ENCODE peak calls at places on chromosomes 6 and 20, in nine cellular contexts. E is CD8-positive, alpha-beta T cell; M is dorsolateral prefrontal cortex; A is upper lobe of left lung; V is left lung; S is A549; Y is cardiac fibroblast; D is colonic mucosa; Z is mammary epithelial cell. Q is an unnamed sample.

GRCh38 chr20:62178316-62179161 is 4.3 kb upstream of the MTG2 start:
- DNase-seq in E (no peak), M (peak), A (no peak), V (peak), S (no peak), Y (no peak), D (no peak), Z (no peak), Q (no peak)

GRCh38 chr20:54148947-54149764 is 24.6 kb downstream of the CYP24A1 start:
- DNase-seq in E (no peak), M (no peak), A (no peak), V (no peak), S (peak), Y (no peak), D (peak), Z (peak), Q (no peak)

GRCh38 chr6:71181565-71181964 is 107.0 kb upstream of the OGFRL1 start:
- DNase-seq in E (no peak), M (no peak), A (no peak), V (no peak), S (peak), Y (peak), D (no peak), Z (peak), Q (peak)

GRCh38 chr6:9799582-9799981 is 615.3 kb downstream of the TFAP2A start:
- DNase-seq in E (no peak), M (no peak), A (no peak), V (no peak), S (no peak), Y (no peak), D (no peak), Z (no peak), Q (no peak)

GRCh38 chr20:21521596-21522478 is 8.0 kb upstream of the NKX2-2 start:
- DNase-seq in E (no peak), M (no peak), A (peak), V (peak), S (no peak), Y (no peak), D (no peak), Z (no peak), Q (no peak)

GRCh38 chr6:20696676-20697075 is 162.4 kb downstream of the CDKAL1 start:
- DNase-seq in E (no peak), M (no peak), A (no peak), V (no peak), S (no peak), Y (peak), D (no peak), Z (no peak), Q (peak)

GRCh38 chr20:17557675-17558006 is 12.2 kb upstream of the DSTN start:
- DNase-seq in E (no peak), M (no peak), A (no peak), V (no peak), S (peak), Y (peak), D (peak), Z (peak), Q (peak)

GRCh38 chr6:107345398-107345797 is 114.0 kb downstream of the PDSS2 start:
- DNase-seq in E (no peak), M (no peak), A (no peak), V (no peak), S (no peak), Y (peak), D (no peak), Z (no peak), Q (no peak)

GRCh38 chr6:121959501-121959900 is 440.0 kb upstream of the HSF2 start:
- DNase-seq in E (no peak), M (no peak), A (no peak), V (no peak), S (no peak), Y (no peak), D (no peak), Z (no peak), Q (no peak)

GRCh38 chr6:143024977-143025376 is 35.7 kb upstream of the AIG1 start:
- DNase-seq in E (no peak), M (no peak), A (no peak), V (no peak), S (no peak), Y (no peak), D (no peak), Z (no peak), Q (no peak)

GRCh38 chr6:135583256-135583758 is 85.8 kb upstream of the AHI1 start:
- DNase-seq in E (no peak), M (no peak), A (no peak), V (no peak), S (no peak), Y (peak), D (no peak), Z (no peak), Q (peak)

GRCh38 chr6:122180132-122180531 is 219.3 kb upstream of the HSF2 start:
- DNase-seq in E (no peak), M (no peak), A (no peak), V (no peak), S (no peak), Y (no peak), D (no peak), Z (no peak), Q (peak)

GRCh38 chr6:28542440-28543293 is 17.0 kb downstream of the GPX5 start:
- DNase-seq in E (peak), M (peak), A (no peak), V (peak), S (peak), Y (peak), D (peak), Z (peak), Q (peak)

GRCh38 chr6:27213544-27214125 is 33.9 kb upstream of the PRSS16 start:
- DNase-seq in E (no peak), M (no peak), A (no peak), V (no peak), S (peak), Y (peak), D (no peak), Z (peak), Q (peak)

GRCh38 chr6:69846312-69846711 is 20.0 kb upstream of the COL19A1 start:
- DNase-seq in E (no peak), M (no peak), A (no peak), V (no peak), S (no peak), Y (no peak), D (no peak), Z (no peak), Q (no peak)

GRCh38 chr6:52590634-52590985 is 13.8 kb upstream of the TRAM2 start:
- DNase-seq in E (no peak), M (no peak), A (no peak), V (no peak), S (no peak), Y (peak), D (no peak), Z (no peak), Q (no peak)

GRCh38 chr6:142413111-142413510 is 111.3 kb downstream of the ADGRG6 start:
- DNase-seq in E (no peak), M (no peak), A (no peak), V (no peak), S (no peak), Y (peak), D (no peak), Z (no peak), Q (no peak)

GRCh38 chr6:81253821-81254220 is 498.7 kb downstream of the TENT5A start:
- DNase-seq in E (no peak), M (no peak), A (no peak), V (no peak), S (no peak), Y (no peak), D (no peak), Z (no peak), Q (no peak)

GRCh38 chr6:2496291-2496690 is 250.9 kb upstream of the GMDS start:
- DNase-seq in E (no peak), M (no peak), A (no peak), V (no peak), S (no peak), Y (no peak), D (no peak), Z (no peak), Q (no peak)

GRCh38 chr6:9576521-9576920 is 838.4 kb downstream of the TFAP2A start:
- DNase-seq in E (no peak), M (no peak), A (no peak), V (no peak), S (no peak), Y (no peak), D (no peak), Z (no peak), Q (no peak)

GRCh38 chr6:5190467-5190866 is 70.3 kb downstream of the LYRM4 start:
- DNase-seq in E (no peak), M (no peak), A (no peak), V (no peak), S (peak), Y (peak), D (no peak), Z (peak), Q (peak)

GRCh38 chr6:16687045-16687444 is 74.2 kb downstream of the ATXN1 start:
- DNase-seq in E (no peak), M (no peak), A (no peak), V (no peak), S (no peak), Y (no peak), D (no peak), Z (no peak), Q (no peak)

GRCh38 chr6:144266091-144266649 is 19.0 kb upstream of the UTRN start:
- DNase-seq in E (no peak), M (no peak), A (no peak), V (no peak), S (peak), Y (peak), D (peak), Z (no peak), Q (peak)

GRCh38 chr6:14092861-14093789 is 24.4 kb upstream of the CD83 start:
- DNase-seq in E (no peak), M (peak), A (no peak), V (no peak), S (no peak), Y (no peak), D (no peak), Z (peak), Q (peak)

GRCh38 chr20:58192065-58192464 is 36.4 kb downstream of the ANKRD60 start:
- DNase-seq in E (no peak), M (no peak), A (no peak), V (no peak), S (no peak), Y (no peak), D (no peak), Z (no peak), Q (no peak)

GRCh38 chr6:133436652-133437051 is 195.5 kb downstream of the EYA4 start:
- DNase-seq in E (no peak), M (no peak), A (no peak), V (no peak), S (no peak), Y (no peak), D (no peak), Z (no peak), Q (no peak)

GRCh38 chr6:120147218-120147871 is 797.8 kb upstream of the MAN1A1 start:
- DNase-seq in E (no peak), M (no peak), A (no peak), V (peak), S (no peak), Y (no peak), D (no peak), Z (peak), Q (no peak)
- TF ChIP-seq CTCF in E (no peak), M (no peak), A (no peak), V (no peak), S (no peak), Y (no peak), D (no peak), Z (peak), Q (peak)

GRCh38 chr6:17869010-17869752 is 118.3 kb downstream of the KIF13A start:
- DNase-seq in E (no peak), M (no peak), A (no peak), V (no peak), S (no peak), Y (no peak), D (no peak), Z (peak), Q (peak)
- H3K4me3 ChIP-seq in E (no peak), M (no peak), A (no peak), V (no peak), S (no peak), Y (no peak), D (no peak), Z (no peak), Q (no peak)

GRCh38 chr6:72525821-72526550 is 95.9 kb upstream of the KCNQ5 start:
- DNase-seq in E (no peak), M (no peak), A (no peak), V (no peak), S (no peak), Y (no peak), D (no peak), Z (no peak), Q (peak)

GRCh38 chr6:72521684-72522083 is 100.2 kb upstream of the KCNQ5 start:
- DNase-seq in E (no peak), M (no peak), A (no peak), V (no peak), S (no peak), Y (no peak), D (no peak), Z (no peak), Q (no peak)

GRCh38 chr6:72524011-72524645 is 97.7 kb upstream of the KCNQ5 start:
- DNase-seq in E (no peak), M (no peak), A (no peak), V (no peak), S (no peak), Y (no peak), D (no peak), Z (peak), Q (no peak)

GRCh38 chr6:72519871-72520270 is 102.0 kb upstream of the KCNQ5 start:
- DNase-seq in E (no peak), M (no peak), A (no peak), V (no peak), S (no peak), Y (no peak), D (no peak), Z (no peak), Q (no peak)

DNA sequence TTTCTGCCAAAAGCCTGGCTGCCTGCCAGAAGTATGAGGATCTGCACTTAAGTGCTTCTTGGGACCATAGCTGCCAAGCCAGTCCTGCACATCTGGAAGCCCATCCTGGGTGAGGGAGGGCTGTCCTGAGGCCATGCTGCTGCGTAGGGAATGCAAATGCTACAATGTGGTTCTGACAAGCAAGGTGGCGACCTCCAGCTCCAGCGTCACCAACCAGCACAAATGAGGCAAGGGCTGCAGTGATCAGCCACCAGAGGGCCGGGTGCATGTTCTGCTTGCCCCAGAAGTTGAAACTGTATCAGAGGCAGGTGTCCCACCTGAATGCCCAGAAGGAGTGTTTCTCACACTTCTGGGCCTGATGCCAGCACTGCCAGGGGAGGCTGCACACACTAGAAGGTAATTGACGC is 99.1 kb upstream of the KCNQ5 start:
- DNase-seq in E (peak), M (no peak), A (no peak), V (no peak), S (peak), Y (no peak), D (no peak), Z (peak), Q (no peak)
- TF ChIP-seq CTCF in E (no peak), M (no peak), A (no peak), V (no peak), S (no peak), Y (no peak), D (no peak), Z (no peak), Q (no peak)

DNA sequence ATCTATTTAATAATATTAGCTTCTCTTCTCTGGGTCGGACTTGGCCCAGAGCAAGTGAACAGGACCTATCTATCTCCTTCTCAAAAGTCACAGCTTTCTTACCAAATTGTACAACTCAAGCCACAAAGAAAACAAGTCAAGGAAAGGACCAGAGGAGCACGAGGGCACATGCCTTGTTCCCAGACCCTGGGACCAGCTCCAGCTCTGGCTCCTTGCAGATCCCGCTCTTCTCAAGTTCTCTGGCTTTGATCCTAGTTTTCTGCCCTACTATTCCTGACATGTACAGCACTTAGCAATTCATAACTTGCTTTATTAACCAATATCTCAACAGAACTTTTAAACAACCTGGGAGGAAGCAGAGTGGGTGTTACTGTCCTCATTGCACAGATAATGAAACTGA is 185.9 kb downstream of the ESR1 start:
- DNase-seq in E (no peak), M (no peak), A (no peak), V (no peak), S (no peak), Y (peak), D (no peak), Z (no peak), Q (no peak)
- H3K4me3 ChIP-seq in E (no peak), M (no peak), A (no peak), V (no peak), S (no peak), Y (no peak), D (no peak), Z (no peak), Q (no peak)